ENCODE peak calls at places on chromosomes 5 and 9, in four cellular contexts. H is K562, J is HL-60, X is GM12878. Q is an unnamed sample.

GRCh38 chr9:72557549-72557948 is 36.1 kb downstream of the TMC1 start:
- DNase-seq in H (peak; percentile 85), J (no peak), X (no peak), Q (no peak)

GRCh38 chr9:136089697-136090045 is 5.4 kb downstream of the NACC2 start:
- DNase-seq in H (no peak), J (no peak), X (no peak), Q (no peak)

GRCh38 chr9:22052376-22052945 is 43.4 kb upstream of the CDKN2B start:
- DNase-seq in H (no peak), J (no peak), X (no peak), Q (no peak)

GRCh38 chr9:28332648-28333047 is 759.4 kb upstream of the C9orf72 start:
- DNase-seq in H (no peak), J (no peak), X (no peak), Q (no peak)

GRCh38 chr9:589723-590122 is 251.8 kb upstream of the DMRT1 start:
- DNase-seq in H (no peak), J (no peak), X (no peak), Q (no peak)

GRCh38 chr5:132474881-132475511 is 15.6 kb downstream of the IRF1 start:
- DNase-seq in H (no peak), J (no peak), X (no peak), Q (no peak)

GRCh38 chr5:138463335-138464017 is 1.8 kb upstream of the EGR1 start:
- DNase-seq in H (peak; percentile 75), J (no peak), X (no peak), Q (no peak)

GRCh38 chr9:132880311-132880661 is 1.6 kb downstream of the SPACA9 start:
- DNase-seq in H (no peak), J (no peak), X (no peak), Q (no peak)

GRCh38 chr9:134276463-134277245 is 49.6 kb upstream of the RXRA start:
- DNase-seq in H (peak; percentile 29), J (peak; percentile 78), X (no peak), Q (no peak)

GRCh38 chr5:172437445-172438303 is 16.7 kb downstream of the SH3PXD2B start:
- DNase-seq in H (no peak), J (peak; percentile 21), X (no peak), Q (no peak)

GRCh38 chr5:7745882-7746735 is 104.8 kb downstream of the CFAP90 start:
- DNase-seq in H (peak; percentile 80), J (peak; percentile 53), X (no peak), Q (peak; percentile 10)

GRCh38 chr5:55720188-55720703 is 8.1 kb upstream of the SLC38A9 start:
- DNase-seq in H (no peak), J (no peak), X (no peak), Q (no peak)

GRCh38 chr9:137052998-137053943 is 590 bp downstream of the ENTPD2 start:
- DNase-seq in H (no peak), J (no peak), X (no peak), Q (no peak)

GRCh38 chr9:93059097-93059959 is 827 bp downstream of the SUSD3 start:
- DNase-seq in H (peak; percentile 39), J (peak; percentile 60), X (no peak), Q (no peak)

GRCh38 chr9:132670816-132671371 is 630 bp downstream of the GTF3C4 start:
- DNase-seq in H (peak; percentile 45), J (peak; percentile 29), X (no peak), Q (peak; percentile 34)

GRCh38 chr5:1438871-1439270 is 6.4 kb downstream of the SLC6A3 start:
- DNase-seq in H (no peak), J (no peak), X (no peak), Q (no peak)

GRCh38 chr5:139342423-139342723 is 719 bp downstream of the PAIP2 start:
- DNase-seq in H (no peak), J (no peak), X (no peak), Q (peak; percentile 66)

GRCh38 chr9:127562841-127563523 is 49.1 kb upstream of the STXBP1 start:
- DNase-seq in H (no peak), J (no peak), X (no peak), Q (no peak)

GRCh38 chr5:112960316-112960715 is 16.3 kb upstream of the DCP2 start:
- DNase-seq in H (no peak), J (no peak), X (no peak), Q (no peak)

GRCh38 chr9:115213777-115214428 is 95.9 kb upstream of the TNC start:
- DNase-seq in H (no peak), J (no peak), X (no peak), Q (no peak)

GRCh38 chr5:175814676-175815075 is 56.7 kb upstream of the CPLX2 start:
- DNase-seq in H (peak; percentile 9), J (no peak), X (no peak), Q (no peak)

GRCh38 chr9:121280715-121281613 is 13.0 kb downstream of the GSN start:
- DNase-seq in H (no peak), J (no peak), X (no peak), Q (no peak)

GRCh38 chr5:76607353-76607871 is 15.8 kb downstream of the F2RL2 start:
- DNase-seq in H (no peak), J (no peak), X (no peak), Q (no peak)

GRCh38 chr9:116842658-116843057 is 155.6 kb downstream of the TRIM32 start:
- DNase-seq in H (no peak), J (no peak), X (no peak), Q (no peak)

DNA sequence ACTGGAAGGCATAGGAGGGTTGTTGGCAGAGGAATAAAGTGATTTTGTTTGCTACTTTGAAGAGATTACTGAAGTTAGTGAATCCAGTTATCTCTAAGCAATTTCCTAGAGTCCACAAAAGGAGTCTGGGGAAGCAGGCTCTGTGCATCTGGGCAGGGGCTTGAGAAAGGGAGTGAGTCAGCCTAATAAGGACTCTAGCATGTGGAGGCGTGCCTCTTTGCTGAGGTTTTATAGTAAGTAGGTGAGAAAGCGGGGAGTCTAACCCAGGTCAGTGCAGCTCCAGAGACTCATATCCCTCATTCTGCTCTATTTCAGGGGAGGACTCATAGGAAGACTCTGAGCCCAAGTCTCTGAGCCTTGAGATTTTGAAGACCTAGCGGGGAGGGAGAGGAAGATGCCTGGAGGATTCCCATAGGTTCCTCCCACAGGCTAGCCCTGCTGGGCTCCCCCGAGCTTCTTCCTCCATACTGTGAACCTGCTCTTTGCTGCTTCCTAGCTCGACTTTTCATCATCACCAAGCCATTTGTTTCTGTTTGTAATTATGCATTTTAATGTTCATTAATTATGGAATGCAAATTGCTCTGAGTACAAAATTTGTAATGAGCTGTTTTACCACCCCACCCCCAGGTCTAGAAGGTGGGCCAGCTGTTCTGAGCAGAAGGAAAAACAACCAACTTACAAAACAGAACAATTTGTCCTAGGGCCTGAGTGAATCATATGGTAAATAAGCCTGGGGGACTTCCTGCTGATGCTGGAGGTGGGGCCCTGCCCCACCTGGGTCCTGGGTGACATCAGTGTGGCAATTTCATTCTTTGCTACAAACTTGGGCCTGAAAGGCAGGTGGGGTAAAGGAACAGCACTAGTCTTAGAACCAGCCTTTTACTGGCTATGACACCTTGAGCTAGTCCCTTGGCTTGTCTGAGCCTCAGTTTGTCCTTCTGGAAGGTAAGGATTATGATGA is 150.2 kb downstream of the TRIM32 start:
- DNase-seq in H (no peak), J (no peak), X (no peak), Q (no peak)
- TF ChIP-seq SPI1 in H (no peak), J (no peak), X (no peak), Q (no peak)

GRCh38 chr5:167798427-167798826 is 493.0 kb upstream of the WWC1 start:
- DNase-seq in H (no peak), J (no peak), X (no peak), Q (no peak)

GRCh38 chr5:167800405-167800804 is 491.0 kb upstream of the WWC1 start:
- DNase-seq in H (no peak), J (no peak), X (no peak), Q (no peak)

GRCh38 chr5:167801999-167802398 is 489.4 kb upstream of the WWC1 start:
- DNase-seq in H (no peak), J (no peak), X (no peak), Q (no peak)

GRCh38 chr5:167804512-167805220 is 486.8 kb upstream of the WWC1 start:
- DNase-seq in H (no peak), J (no peak), X (no peak), Q (no peak)

DNA sequence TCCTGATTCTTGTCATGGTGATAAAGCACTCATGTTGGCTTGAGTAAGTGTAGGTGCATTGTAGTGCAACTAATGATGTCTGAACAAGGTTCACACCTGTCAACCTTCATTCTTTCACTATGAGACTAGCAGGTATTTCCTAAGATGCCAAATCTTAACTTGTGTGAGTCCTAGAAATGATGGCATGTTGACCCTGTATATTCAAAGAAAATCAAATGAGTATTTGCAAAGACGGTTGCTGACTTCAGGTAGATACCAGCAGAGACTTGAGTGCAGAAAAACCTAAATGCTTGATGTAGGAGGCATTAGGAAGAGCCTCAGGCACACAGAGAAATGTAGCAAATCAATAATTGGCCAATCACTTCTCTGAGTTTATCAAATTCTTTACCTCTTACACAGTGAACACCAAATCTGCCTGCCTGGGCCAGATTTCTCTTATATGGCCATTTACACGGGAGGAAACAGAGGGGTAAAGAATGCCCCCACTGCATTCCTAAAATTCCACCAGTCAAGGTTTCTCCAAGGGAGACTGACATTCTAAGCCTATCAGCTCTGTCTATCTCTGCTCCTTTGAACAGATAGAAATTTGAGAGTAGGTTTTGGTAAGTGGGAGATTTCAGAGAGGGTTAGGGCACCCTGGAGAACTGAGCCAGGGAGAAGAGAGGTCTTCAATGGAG is 488.6 kb upstream of the WWC1 start:
- DNase-seq in H (no peak), J (no peak), X (no peak), Q (no peak)
- TF ChIP-seq SPI1 in H (no peak), J (no peak), X (no peak), Q (no peak)

DNA sequence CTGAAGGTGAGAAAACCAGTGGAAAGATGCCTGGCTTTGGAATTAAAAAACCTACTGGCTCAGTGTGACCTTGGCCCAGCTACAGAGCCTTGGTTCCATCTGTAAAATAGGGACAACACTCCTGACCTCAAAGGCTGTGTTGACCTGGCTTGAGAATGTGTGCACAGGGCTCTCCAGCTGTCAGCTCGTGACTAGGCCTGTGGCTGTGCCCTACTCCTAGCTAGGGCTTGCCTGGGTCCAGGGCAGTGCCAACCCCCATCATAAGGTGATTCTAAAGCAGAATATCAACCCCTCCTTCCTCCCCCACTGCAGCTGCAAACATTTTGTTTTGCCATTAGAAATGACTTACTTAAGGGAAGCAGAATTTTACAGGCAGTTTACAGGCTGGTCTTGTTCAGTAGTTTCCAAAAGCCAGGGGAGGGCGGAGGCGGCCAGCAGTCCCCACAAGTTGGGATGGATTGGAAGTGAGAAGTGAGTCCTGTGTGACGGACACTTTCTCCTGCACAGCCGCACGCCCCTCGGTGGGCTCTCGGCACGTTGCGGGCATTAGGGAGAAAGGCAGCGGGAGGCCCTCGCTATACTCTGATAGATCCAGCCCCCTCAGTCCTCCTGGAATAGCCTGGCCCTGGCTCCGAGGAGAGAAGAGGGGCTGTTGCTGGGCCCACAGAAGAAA is 7.2 kb downstream of the PITX1 start:
- DNase-seq in H (no peak), J (no peak), X (no peak), Q (no peak)
- TF ChIP-seq SPI1 in H (no peak), J (no peak), X (no peak), Q (no peak)

GRCh38 chr5:78215565-78215964 is 78.9 kb downstream of the AP3B1 start:
- DNase-seq in H (no peak), J (no peak), X (no peak), Q (no peak)
- TF ChIP-seq SPI1 in H (no peak), J (no peak), X (no peak), Q (no peak)